ENCODE peak calls at places on chromosomes 5 and 9, in nine cellular contexts. H, K, A, S, Q, Z, Y, L and N are unnamed samples.

GRCh38 chr9:123473226-123473625 is 117.2 kb downstream of the CRB2 start:
- DNase-seq in A (no peak), S (no peak), K (peak), H (no peak), Z (no peak), Y (peak), L (no peak), Q (no peak), N (no peak)

GRCh38 chr9:131048332-131048731 is 39.4 kb downstream of the LAMC3 start:
- DNase-seq in Y (no peak), Q (no peak), S (no peak), H (no peak), Z (no peak), L (no peak), A (no peak), K (no peak), N (no peak)

GRCh38 chr5:61603211-61603908 is 271.3 kb downstream of the ZSWIM6 start:
- DNase-seq in Y (no peak), K (no peak), Q (peak), S (no peak), A (no peak), Z (no peak), H (no peak), L (no peak), N (no peak)

GRCh38 chr9:74610523-74611061 is 113.5 kb downstream of the RORB start:
- DNase-seq in K (no peak), L (no peak), Y (no peak), H (no peak), A (no peak), S (no peak), Z (no peak), Q (peak), N (no peak)

GRCh38 chr5:174877987-174878386 is 153.6 kb downstream of the MSX2 start:
- DNase-seq in L (no peak), A (no peak), Z (no peak), Q (no peak), H (no peak), S (no peak), Y (no peak), K (no peak), N (no peak)

GRCh38 chr5:127934791-127935256 is 148.7 kb upstream of the SLC12A2 start:
- DNase-seq in Z (peak), Q (peak), K (no peak), H (no peak), Y (no peak), S (peak), A (no peak), L (no peak), N (no peak)

GRCh38 chr5:40679998-40680681 is 425 bp downstream of the PTGER4 start:
- DNase-seq in Z (no peak), S (no peak), Y (no peak), H (peak), Q (peak), A (no peak), K (peak), L (no peak), N (peak)

GRCh38 chr9:123657099-123657498 is 272.8 kb downstream of the DENND1A start:
- DNase-seq in Q (no peak), L (no peak), H (no peak), A (no peak), Y (no peak), Z (no peak), K (no peak), S (no peak), N (no peak)

GRCh38 chr9:94922098-94922607 is 195.7 kb downstream of the AOPEP start:
- DNase-seq in H (peak), Q (peak), Y (peak), L (no peak), A (no peak), K (no peak), Z (peak), S (peak), N (no peak)

GRCh38 chr9:75087279-75087823 is 604 bp downstream of the NMRK1 start:
- DNase-seq in K (no peak), H (no peak), Z (peak), S (peak), L (no peak), Y (no peak), A (no peak), Q (peak), N (no peak)

GRCh38 chr5:100827481-100827889 is 75.6 kb downstream of the ST8SIA4 start:
- DNase-seq in H (no peak), Q (peak), L (no peak), A (no peak), Z (no peak), S (peak), K (no peak), Y (no peak), N (no peak)

GRCh38 chr5:57887851-57888621 is 405.4 kb upstream of the ACTBL2 start:
- DNase-seq in H (no peak), Z (peak), L (no peak), K (no peak), S (peak), A (no peak), Q (peak), Y (no peak), N (no peak)

GRCh38 chr9:82020341-82020740 is 31.8 kb downstream of the SPATA31D1 start:
- DNase-seq in K (no peak), Q (no peak), Y (no peak), H (no peak), S (peak), A (no peak), Z (no peak), L (no peak), N (no peak)

GRCh38 chr9:19769213-19769612 is 19.6 kb downstream of the SLC24A2 start:
- DNase-seq in L (no peak), H (no peak), S (no peak), Q (peak), K (no peak), Z (no peak), A (no peak), Y (no peak), N (no peak)

GRCh38 chr9:86751956-86752355 is 195.3 kb downstream of the GAS1 start:
- DNase-seq in A (no peak), Z (no peak), K (no peak), L (no peak), Q (no peak), Y (no peak), H (no peak), S (no peak), N (no peak)

GRCh38 chr5:115702025-115702424 is 76.2 kb upstream of the TMED7 start:
- DNase-seq in H (no peak), Z (no peak), A (no peak), Y (no peak), S (no peak), L (no peak), K (no peak), Q (no peak), N (no peak)

GRCh38 chr5:173714551-173715428 is 98.3 kb upstream of the BOD1 start:
- DNase-seq in A (no peak), H (peak), Z (peak), S (peak), Q (peak), K (no peak), L (no peak), Y (peak), N (no peak)

GRCh38 chr9:100222674-100223073 is 123.6 kb downstream of the INVS start:
- DNase-seq in K (no peak), L (no peak), A (no peak), Y (no peak), H (no peak), S (peak), Z (peak), Q (peak), N (no peak)

GRCh38 chr9:120184266-120184665 is 395.7 kb downstream of the CDK5RAP2 start:
- DNase-seq in Z (no peak), Y (no peak), K (no peak), Q (no peak), S (no peak), H (no peak), L (no peak), A (no peak), N (no peak)

GRCh38 chr5:115374057-115374775 is 77.8 kb upstream of the CCDC112 start:
- DNase-seq in Y (no peak), A (no peak), K (no peak), S (no peak), H (no peak), Z (no peak), L (no peak), Q (peak), N (no peak)

GRCh38 chr5:4156153-4156552 is 560.5 kb downstream of the IRX1 start:
- DNase-seq in Y (no peak), K (no peak), A (no peak), Q (no peak), S (no peak), L (no peak), Z (no peak), H (no peak), N (no peak)

GRCh38 chr9:2859776-2860379 is 16.0 kb upstream of the PUM3 start:
- DNase-seq in S (peak), L (no peak), K (no peak), Y (peak), Z (peak), A (no peak), H (peak), Q (peak), N (no peak)

GRCh38 chr5:129460951-129461815 is 1.1 kb downstream of the ADAMTS19 start:
- DNase-seq in Q (peak), A (no peak), L (no peak), S (peak), K (peak), Z (peak), Y (no peak), H (peak), N (no peak)

GRCh38 chr5:172958268-172959046 is 767 bp upstream of the RPL26L1 start:
- DNase-seq in L (no peak), S (peak), Y (no peak), K (peak), H (peak), Z (peak), Q (peak), A (peak), N (peak)

GRCh38 chr9:120882935-120883607 is 6.1 kb upstream of the PHF19 start:
- DNase-seq in Z (no peak), K (no peak), Q (no peak), S (no peak), A (no peak), Y (no peak), L (no peak), H (no peak), N (no peak)

GRCh38 chr5:20556364-20556763 is 568.4 kb upstream of the CDH18 start:
- DNase-seq in Y (no peak), Z (peak), S (peak), Q (peak), A (no peak), H (no peak), K (no peak), L (no peak), N (no peak)

GRCh38 chr5:114363837-114364236 is 2.0 kb downstream of the KCNN2 start:
- DNase-seq in K (no peak), H (no peak), S (no peak), A (no peak), Z (no peak), L (no peak), Y (no peak), Q (no peak), N (no peak)

GRCh38 chr9:131879531-131880290 is 139.8 kb upstream of the RAPGEF1 start:
- DNase-seq in Y (no peak), H (no peak), K (peak), L (no peak), S (no peak), A (no peak), Z (no peak), Q (no peak), N (no peak)

GRCh38 chr9:136566899-136567298 is 21.1 kb upstream of the NOTCH1 start:
- DNase-seq in Y (no peak), A (no peak), S (peak), Z (peak), L (no peak), K (no peak), H (no peak), Q (no peak), N (no peak)

GRCh38 chr9:126595982-126596381 is 17.7 kb upstream of the LMX1B start:
- DNase-seq in A (no peak), K (no peak), Q (no peak), S (no peak), L (no peak), Y (no peak), Z (no peak), H (no peak), N (no peak)

GRCh38 chr9:126604706-126605105 is 9.0 kb upstream of the LMX1B start:
- DNase-seq in Y (no peak), S (no peak), Z (no peak), L (no peak), Q (no peak), H (no peak), A (no peak), K (no peak), N (no peak)

GRCh38 chr9:126604059-126604685 is 9.6 kb upstream of the LMX1B start:
- DNase-seq in S (no peak), Z (no peak), Q (no peak), A (no peak), L (no peak), K (no peak), H (no peak), Y (no peak), N (no peak)

GRCh38 chr9:126599047-126599650 is 14.6 kb upstream of the LMX1B start:
- DNase-seq in H (no peak), A (no peak), S (no peak), Y (no peak), Q (no peak), L (no peak), Z (no peak), K (peak), N (no peak)
- TF ChIP-seq CTCF in H (no peak), A (no peak), S (peak), Y (peak), Q (peak), L (no peak), Z (no peak), K (no peak), N (no peak)

GRCh38 chr9:69425402-69425801 is 100.4 kb downstream of the ENTREP1 start:
- DNase-seq in K (no peak), Y (no peak), Z (no peak), S (no peak), Q (no peak), L (no peak), H (no peak), A (no peak), N (no peak)
- TF ChIP-seq CTCF in K (no peak), Y (no peak), Z (no peak), S (no peak), Q (no peak), L (no peak), H (no peak), A (no peak), N (no peak)

GRCh38 chr5:133287500-133287899 is 235.7 kb downstream of the HSPA4 start:
- DNase-seq in S (peak), Q (peak), L (no peak), A (peak), H (no peak), Z (peak), K (no peak), Y (no peak), N (no peak)
- TF ChIP-seq CTCF in S (peak), Q (peak), L (no peak), A (peak), H (no peak), Z (peak), K (peak), Y (peak), N (no peak)

DNA sequence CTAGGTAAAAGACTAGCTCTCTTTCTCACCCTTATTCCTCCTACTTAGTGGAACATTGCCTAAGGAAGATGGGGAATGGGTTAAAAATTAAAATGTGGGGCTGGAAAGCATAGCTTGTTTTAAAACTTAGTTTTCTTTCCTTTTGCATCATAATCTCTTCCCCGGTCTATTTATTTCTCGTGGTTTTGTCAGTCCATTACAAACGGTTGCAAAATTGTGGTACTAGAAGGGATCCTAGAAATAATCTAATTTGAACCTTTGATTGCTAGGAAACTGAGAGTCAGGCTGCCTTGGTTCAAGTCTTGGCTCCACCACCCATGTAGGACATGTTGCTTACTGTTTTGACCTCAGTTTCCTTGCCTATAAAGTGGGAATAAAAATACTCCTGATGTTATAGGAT is 1.3 kb downstream of the IL31RA start:
- DNase-seq in L (no peak), Z (no peak), H (no peak), S (no peak), Y (no peak), K (no peak), Q (no peak), A (no peak), N (no peak)
- TF ChIP-seq CTCF in L (no peak), Z (no peak), H (no peak), S (no peak), Y (no peak), K (no peak), Q (no peak), A (no peak), N (no peak)

GRCh38 chr9:119005162-119005561 is 364.1 kb downstream of the BRINP1 start:
- DNase-seq in Q (no peak), A (no peak), H (no peak), Z (no peak), L (no peak), Y (no peak), S (no peak), K (no peak), N (no peak)

GRCh38 chr9:119009253-119009652 is 360.0 kb downstream of the BRINP1 start:
- DNase-seq in L (no peak), Y (no peak), S (no peak), A (no peak), Q (peak), K (no peak), Z (no peak), H (no peak), N (no peak)

GRCh38 chr9:119004618-119004990 is 364.6 kb downstream of the BRINP1 start:
- DNase-seq in Z (peak), S (peak), Y (no peak), Q (peak), A (no peak), L (peak), K (no peak), H (no peak), N (no peak)

GRCh38 chr9:119003218-119003617 is 366.0 kb downstream of the BRINP1 start:
- DNase-seq in S (peak), H (no peak), K (no peak), Q (no peak), Z (no peak), L (no peak), A (no peak), Y (no peak), N (no peak)

GRCh38 chr9:119003882-119004617 is 365.2 kb downstream of the BRINP1 start:
- DNase-seq in Z (no peak), S (peak), A (no peak), Q (no peak), Y (no peak), K (no peak), L (no peak), H (no peak), N (no peak)
- TF ChIP-seq CTCF in Z (no peak), S (no peak), A (no peak), Q (no peak), Y (no peak), K (no peak), L (no peak), H (no peak), N (no peak)